ENCODE peak calls at places on chromosomes 6 and 20, in five cellular contexts. G is H1, D is uterus, Y is GM12891, L is IMR-90. N is an unnamed sample.

GRCh38 chr6:100160913-100161312 is 166.9 kb upstream of the MCHR2 start:
- DNase-seq in G (peak), Y (no peak), L (no peak), D (no peak), N (no peak)

GRCh38 chr6:90294614-90294988 is 2.0 kb downstream of the BACH2 start:
- DNase-seq in L (no peak), Y (no peak), D (peak), G (no peak), N (peak)

GRCh38 chr6:22896716-22897115 is 327.4 kb downstream of the HDGFL1 start:
- DNase-seq in G (no peak), L (no peak), D (no peak), Y (no peak), N (no peak)

GRCh38 chr20:50636601-50637539 is 54.5 kb downstream of the RIPOR3 start:
- DNase-seq in G (no peak), Y (no peak), D (no peak), L (peak), N (peak)

GRCh38 chr20:49404461-49404860 is 78.0 kb downstream of the KCNB1 start:
- DNase-seq in L (no peak), G (no peak), Y (no peak), D (no peak), N (no peak)

GRCh38 chr6:162092816-162093502 is 634.6 kb downstream of the PRKN start:
- DNase-seq in L (no peak), G (no peak), D (no peak), Y (no peak), N (no peak)

GRCh38 chr6:92701425-92702096 is 717.8 kb downstream of the EPHA7 start:
- DNase-seq in D (no peak), G (no peak), L (no peak), Y (no peak), N (no peak)

GRCh38 chr6:16503919-16504554 is 257.2 kb downstream of the ATXN1 start:
- DNase-seq in L (no peak), G (no peak), Y (no peak), D (no peak), N (no peak)

GRCh38 chr6:37480118-37480736 is 19.5 kb downstream of the CCDC167 start:
- DNase-seq in G (no peak), L (no peak), D (no peak), Y (no peak), N (no peak)

GRCh38 chr20:3669710-3670367 is 6.6 kb upstream of the GFRA4 start:
- DNase-seq in Y (no peak), D (no peak), G (no peak), L (no peak), N (no peak)

GRCh38 chr20:10328897-10329255 is 105.1 kb downstream of the MKKS start:
- DNase-seq in L (no peak), D (no peak), G (no peak), Y (no peak), N (no peak)

GRCh38 chr6:162875070-162875469 is 147.3 kb downstream of the PACRG start:
- DNase-seq in Y (no peak), G (no peak), L (no peak), D (no peak), N (no peak)

GRCh38 chr6:32151131-32151884 is 431 bp downstream of the PRRT1 start:
- DNase-seq in D (peak), Y (no peak), L (no peak), G (no peak), N (no peak)

GRCh38 chr20:31560900-31561598 is 44.0 kb upstream of the ID1 start:
- DNase-seq in L (peak), Y (no peak), D (no peak), G (no peak), N (no peak)

GRCh38 chr20:62745279-62745958 is 36.8 kb downstream of the NTSR1 start:
- DNase-seq in L (no peak), G (no peak), Y (no peak), D (no peak), N (no peak)

GRCh38 chr20:18754030-18754659 is 59.4 kb upstream of the SCP2D1 start:
- DNase-seq in G (no peak), Y (peak), L (peak), D (no peak), N (no peak)

GRCh38 chr6:159683722-159684304 is 9.2 kb downstream of the SOD2 start:
- DNase-seq in G (no peak), Y (no peak), D (no peak), L (no peak), N (no peak)
- TF ChIP-seq POLR2A in G (no peak), Y (no peak), D (no peak), L (no peak), N (no peak)

GRCh38 chr20:59515013-59515905 is 89.1 kb upstream of the PHACTR3 start:
- DNase-seq in G (no peak), Y (no peak), L (peak), D (no peak), N (peak)

GRCh38 chr20:59515906-59516209 is 88.5 kb upstream of the PHACTR3 start:
- DNase-seq in L (no peak), G (no peak), Y (no peak), D (no peak), N (no peak)

GRCh38 chr20:59519707-59520014 is 84.7 kb upstream of the PHACTR3 start:
- DNase-seq in Y (no peak), D (no peak), G (no peak), L (no peak), N (no peak)

GRCh38 chr20:59520814-59521213 is 83.5 kb upstream of the PHACTR3 start:
- DNase-seq in Y (no peak), G (no peak), L (no peak), D (no peak), N (no peak)

DNA sequence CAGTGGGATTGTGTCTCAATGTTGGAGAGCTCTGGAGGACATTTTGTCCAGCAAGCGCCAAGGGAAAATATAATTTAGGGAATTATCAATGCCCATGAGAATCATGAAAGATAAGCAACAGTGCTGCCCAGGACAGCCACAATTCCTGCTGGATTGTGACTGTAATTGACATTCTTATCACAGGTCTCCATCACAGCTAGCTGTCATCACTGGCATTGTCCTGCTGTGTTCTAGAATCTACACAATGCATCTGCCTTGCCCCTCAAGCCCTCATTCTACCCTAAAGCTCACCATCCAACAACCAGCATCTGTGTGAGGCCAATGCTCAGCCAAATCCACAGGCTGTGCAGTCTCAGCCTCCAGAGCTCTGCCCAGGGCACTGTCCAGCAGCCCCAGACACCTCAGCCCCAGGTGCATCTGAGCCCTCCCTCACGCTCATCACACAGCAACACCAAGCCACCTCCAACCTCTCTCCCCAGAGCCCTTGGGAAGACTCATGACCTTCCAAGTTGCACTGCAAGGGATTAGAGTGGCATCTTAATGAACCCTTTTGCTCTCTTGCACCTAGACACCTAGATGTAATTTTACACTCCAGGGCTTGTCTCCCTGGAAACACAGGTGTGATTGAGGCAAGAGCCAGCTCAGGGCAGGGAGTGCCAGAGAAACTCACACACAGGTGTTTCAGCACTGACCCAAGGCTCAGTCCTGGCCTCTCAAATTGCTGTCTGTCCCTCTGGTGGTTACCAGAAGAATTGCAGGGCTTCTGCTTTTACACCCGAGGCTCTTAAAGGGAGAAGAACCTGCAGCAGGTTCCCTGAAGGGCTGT is 85.2 kb upstream of the PHACTR3 start:
- DNase-seq in D (no peak), Y (peak), G (no peak), L (peak), N (peak)
- TF ChIP-seq POLR2A in D (no peak), Y (no peak), G (no peak), L (no peak), N (no peak)

GRCh38 chr6:3848925-3849605 is at the start of gene FAM50B:
- DNase-seq in D (peak), L (peak), Y (peak), G (peak), N (peak)
- TF ChIP-seq POLR2A in D (no peak), L (no peak), Y (no peak), G (peak), N (peak)

GRCh38 chr20:6468751-6469150 is 298.7 kb upstream of the BMP2 start:
- DNase-seq in G (no peak), L (peak), Y (no peak), D (no peak), N (no peak)

GRCh38 chr20:6473197-6473596 is 294.3 kb upstream of the BMP2 start:
- DNase-seq in G (no peak), D (no peak), Y (no peak), L (peak), N (no peak)

GRCh38 chr20:6466065-6466810 is 301.2 kb upstream of the BMP2 start:
- DNase-seq in L (peak), Y (no peak), D (no peak), G (no peak), N (no peak)

GRCh38 chr20:6469695-6470094 is 297.8 kb upstream of the BMP2 start:
- DNase-seq in G (no peak), Y (no peak), D (no peak), L (no peak), N (no peak)

GRCh38 chr20:6471110-6471647 is 296.3 kb upstream of the BMP2 start:
- DNase-seq in D (no peak), L (no peak), Y (no peak), G (no peak), N (no peak)
- TF ChIP-seq POLR2A in D (no peak), L (no peak), Y (no peak), G (no peak), N (no peak)

DNA sequence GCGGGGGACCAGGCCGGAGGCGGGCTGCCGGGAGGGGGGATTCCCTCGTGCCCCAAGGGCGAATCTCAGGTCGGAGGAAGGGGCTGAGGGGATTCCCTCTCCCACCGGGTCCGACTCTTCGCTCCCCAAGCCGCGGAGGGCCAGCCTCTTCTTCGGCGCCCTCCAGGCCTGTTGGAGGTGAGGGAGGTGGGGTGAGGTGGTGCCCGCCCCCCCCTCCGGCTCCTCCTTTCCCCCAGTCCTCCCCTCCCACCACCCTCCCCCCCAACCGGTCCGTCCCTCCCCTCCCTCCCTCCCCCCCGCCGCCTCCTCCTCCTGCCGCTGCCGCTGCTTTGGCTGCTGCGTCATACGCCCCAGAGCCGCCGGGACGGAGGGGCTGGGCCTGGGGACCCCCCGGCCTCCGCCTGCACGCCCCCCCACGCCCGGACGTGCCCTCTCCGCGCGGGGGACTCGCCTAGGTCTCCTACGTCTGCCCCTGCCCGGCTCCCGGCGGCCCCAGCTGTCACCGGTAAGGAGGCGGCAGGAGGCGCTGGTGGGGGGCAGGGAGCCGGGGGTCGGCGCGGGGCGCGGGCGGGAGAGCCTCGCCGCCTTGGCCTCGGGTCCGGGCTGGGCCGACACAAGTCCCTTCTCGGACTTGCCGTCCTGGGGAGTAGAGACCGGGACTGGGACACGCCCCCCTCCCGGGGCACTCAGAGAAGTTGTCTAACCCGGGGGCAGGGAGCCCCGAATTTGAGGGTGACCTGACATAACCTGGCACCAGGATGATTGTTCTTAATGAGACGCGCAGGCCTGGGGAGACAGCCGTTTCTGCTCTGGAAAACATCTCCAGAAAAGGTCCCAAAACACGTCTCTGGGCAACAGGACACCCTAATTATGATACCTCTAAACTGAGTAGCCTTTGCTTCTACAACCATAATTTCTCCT is at the start of gene PHF1:
- DNase-seq in Y (peak), D (no peak), G (no peak), L (peak), N (peak)
- TF ChIP-seq POLR2A in Y (no peak), D (peak), G (peak), L (peak), N (no peak)

GRCh38 chr20:14937021-14937420 is 599.6 kb upstream of the FLRT3 start:
- DNase-seq in Y (no peak), G (no peak), L (no peak), D (no peak), N (no peak)
- TF ChIP-seq POLR2A in Y (no peak), G (no peak), L (no peak), D (no peak), N (no peak)

DNA sequence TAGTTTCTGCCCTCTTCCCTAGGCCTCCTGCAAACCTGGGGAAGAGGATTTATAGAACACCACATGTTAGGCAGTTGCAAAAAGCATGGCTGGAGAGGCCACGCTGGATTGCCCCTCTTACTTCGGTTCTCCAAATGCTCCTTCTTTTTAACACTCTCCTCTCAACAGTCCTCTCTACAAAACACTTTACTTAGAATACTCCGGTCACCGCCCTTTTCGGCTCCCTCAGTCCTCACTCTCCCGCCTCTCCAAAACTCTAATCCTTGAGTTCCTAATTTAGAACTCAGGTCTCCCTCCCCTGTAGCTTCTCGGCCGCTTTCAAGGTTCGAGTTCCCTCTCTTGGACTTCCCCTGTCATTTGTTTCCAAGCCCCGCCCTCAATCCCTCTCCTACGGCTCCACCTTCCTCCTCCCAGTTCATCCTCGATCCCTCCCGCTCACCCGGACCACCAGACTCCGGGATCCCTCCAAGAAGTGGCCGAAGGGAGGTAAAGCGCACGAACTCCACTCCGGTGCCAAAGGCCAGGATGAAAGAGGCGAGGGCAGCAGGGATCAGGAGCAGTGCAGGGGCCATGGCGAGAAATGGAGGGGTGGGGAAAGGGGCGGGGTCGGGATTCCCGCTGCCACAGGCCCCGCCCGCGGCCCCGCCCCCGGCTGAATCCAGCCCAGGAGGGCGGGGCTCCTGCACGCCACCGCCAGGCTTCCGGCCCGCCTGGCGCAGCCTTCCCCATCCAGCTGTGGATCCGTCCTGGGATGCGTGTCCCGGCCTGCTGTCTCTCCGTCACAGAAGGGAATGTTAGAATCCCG is at the start of gene NRM:
- DNase-seq in L (peak), Y (peak), G (no peak), D (peak), N (peak)
- TF ChIP-seq POLR2A in L (peak), Y (no peak), G (peak), D (no peak), N (peak)

GRCh38 chr6:35015476-35015875 is 125.7 kb downstream of the TCP11 start:
- DNase-seq in G (no peak), Y (no peak), D (no peak), L (no peak), N (no peak)

GRCh38 chr6:35015996-35016395 is 125.1 kb downstream of the TCP11 start:
- DNase-seq in G (no peak), L (peak), Y (no peak), D (no peak), N (no peak)

GRCh38 chr6:35017461-35018183 is 123.5 kb downstream of the TCP11 start:
- DNase-seq in Y (no peak), D (peak), G (no peak), L (no peak), N (no peak)

GRCh38 chr6:35018184-35018523 is 123.0 kb downstream of the TCP11 start:
- DNase-seq in G (no peak), D (no peak), Y (no peak), L (no peak), N (no peak)

GRCh38 chr6:35016417-35017221 is 124.5 kb downstream of the TCP11 start:
- DNase-seq in G (no peak), D (peak), Y (no peak), L (peak), N (no peak)
- TF ChIP-seq POLR2A in G (no peak), D (peak), Y (no peak), L (no peak), N (no peak)

GRCh38 chr6:29722773-29723665 is at the start of gene HLA-F:
- DNase-seq in L (peak), Y (peak), G (no peak), D (peak), N (no peak)
- TF ChIP-seq POLR2A in L (no peak), Y (no peak), G (no peak), D (peak), N (no peak)